ENCODE peak calls at places on chromosomes 2 and 18, in five cellular contexts. One of them, this sample, is unnamed.

GRCh38 chr2:165015052-165015642 is 59.8 kb upstream of the SLC38A11 start:
- DNase-seq in GM12892: peak
- DNase-seq in SK-N-SH: peak
- DNase-seq in HepG2: peak
- DNase-seq in K562: peak
- DNase-seq in this sample: peak

GRCh38 chr18:6650756-6651155 is 78.8 kb upstream of the ARHGAP28 start:
- DNase-seq in K562: no peak
- DNase-seq in GM12892: no peak
- DNase-seq in HepG2: no peak
- DNase-seq in SK-N-SH: no peak
- DNase-seq in this sample: no peak

GRCh38 chr2:147679664-147680502 is 164.9 kb upstream of the ACVR2A start:
- DNase-seq in SK-N-SH: no peak
- DNase-seq in GM12892: no peak
- DNase-seq in K562: no peak
- DNase-seq in HepG2: no peak
- DNase-seq in this sample: no peak

GRCh38 chr18:57437782-57438668 is 2.9 kb downstream of the ONECUT2 start:
- DNase-seq in K562: no peak
- DNase-seq in HepG2: peak
- DNase-seq in GM12892: no peak
- DNase-seq in SK-N-SH: peak
- DNase-seq in this sample: no peak

GRCh38 chr2:28163627-28164279 is 228.9 kb upstream of the FOSL2 start:
- DNase-seq in GM12892: no peak
- DNase-seq in K562: no peak
- DNase-seq in SK-N-SH: peak
- DNase-seq in HepG2: no peak
- DNase-seq in this sample: no peak

GRCh38 chr2:58044145-58044544 is 2.5 kb upstream of the VRK2 start:
- DNase-seq in GM12892: no peak
- DNase-seq in HepG2: no peak
- DNase-seq in SK-N-SH: no peak
- DNase-seq in K562: no peak
- DNase-seq in this sample: no peak

GRCh38 chr2:28901202-28901601 is 6.7 kb downstream of the WDR43 start:
- DNase-seq in SK-N-SH: no peak
- DNase-seq in GM12892: no peak
- DNase-seq in HepG2: no peak
- DNase-seq in K562: no peak
- DNase-seq in this sample: no peak

GRCh38 chr18:55136864-55137263 is 177.6 kb upstream of the CCDC68 start:
- DNase-seq in SK-N-SH: no peak
- DNase-seq in GM12892: no peak
- DNase-seq in K562: no peak
- DNase-seq in HepG2: no peak
- DNase-seq in this sample: no peak

GRCh38 chr2:230326453-230327417 is at the start of gene SP140L:
- DNase-seq in GM12892: peak
- DNase-seq in K562: peak
- DNase-seq in SK-N-SH: no peak
- DNase-seq in HepG2: peak
- DNase-seq in this sample: peak

GRCh38 chr18:11336241-11336640 is 186.9 kb upstream of the PIEZO2 start:
- DNase-seq in K562: no peak
- DNase-seq in SK-N-SH: no peak
- DNase-seq in GM12892: no peak
- DNase-seq in HepG2: no peak
- DNase-seq in this sample: no peak

GRCh38 chr18:6746386-6746960 is 17.0 kb downstream of the ARHGAP28 start:
- DNase-seq in SK-N-SH: no peak
- DNase-seq in HepG2: no peak
- DNase-seq in GM12892: no peak
- DNase-seq in K562: no peak
- DNase-seq in this sample: no peak

GRCh38 chr2:122704109-122704563 is 948.7 kb downstream of the TSN start:
- DNase-seq in K562: no peak
- DNase-seq in SK-N-SH: no peak
- DNase-seq in GM12892: no peak
- DNase-seq in HepG2: no peak
- DNase-seq in this sample: no peak

GRCh38 chr2:210630904-210631560 is 74.6 kb downstream of the CPS1 start:
- DNase-seq in GM12892: no peak
- DNase-seq in HepG2: no peak
- DNase-seq in K562: no peak
- DNase-seq in SK-N-SH: no peak
- DNase-seq in this sample: no peak

GRCh38 chr2:151771599-151772358 is 37.5 kb upstream of the NEB start:
- DNase-seq in HepG2: no peak
- DNase-seq in GM12892: no peak
- DNase-seq in SK-N-SH: no peak
- DNase-seq in K562: no peak
- DNase-seq in this sample: peak

GRCh38 chr2:38439226-38439612 is 62.1 kb upstream of the ATL2 start:
- DNase-seq in SK-N-SH: no peak
- DNase-seq in K562: no peak
- DNase-seq in GM12892: no peak
- DNase-seq in HepG2: no peak
- DNase-seq in this sample: no peak

GRCh38 chr18:5418985-5419495 is 123.5 kb upstream of the ZBTB14 start:
- DNase-seq in K562: no peak
- DNase-seq in GM12892: no peak
- DNase-seq in SK-N-SH: no peak
- DNase-seq in HepG2: no peak
- DNase-seq in this sample: no peak

GRCh38 chr2:206031162-206031784 is 54.7 kb downstream of the INO80D start:
- DNase-seq in K562: no peak
- DNase-seq in HepG2: no peak
- DNase-seq in SK-N-SH: no peak
- DNase-seq in GM12892: no peak
- DNase-seq in this sample: no peak

GRCh38 chr2:10462178-10463083 is 14.3 kb upstream of the ODC1 start:
- DNase-seq in HepG2: no peak
- DNase-seq in K562: no peak
- DNase-seq in GM12892: no peak
- DNase-seq in SK-N-SH: no peak
- DNase-seq in this sample: no peak

GRCh38 chr2:10161961-10162441 is 39.5 kb downstream of the RRM2 start:
- DNase-seq in K562: peak
- DNase-seq in HepG2: no peak
- DNase-seq in SK-N-SH: peak
- DNase-seq in GM12892: no peak
- DNase-seq in this sample: no peak

GRCh38 chr2:240236217-240237111 is 96.0 kb upstream of the OTOS start:
- DNase-seq in GM12892: no peak
- DNase-seq in K562: no peak
- DNase-seq in HepG2: no peak
- DNase-seq in SK-N-SH: peak
- DNase-seq in this sample: no peak

GRCh38 chr18:25058520-25058919 is 293.4 kb downstream of the ZNF521 start:
- DNase-seq in SK-N-SH: no peak
- DNase-seq in GM12892: no peak
- DNase-seq in HepG2: no peak
- DNase-seq in K562: no peak
- DNase-seq in this sample: no peak

GRCh38 chr2:198883604-198884003 is 574.1 kb downstream of the SATB2 start:
- DNase-seq in SK-N-SH: no peak
- DNase-seq in HepG2: no peak
- DNase-seq in K562: no peak
- DNase-seq in GM12892: no peak
- DNase-seq in this sample: no peak

GRCh38 chr2:9990735-9991134 is 39.2 kb downstream of the GRHL1 start:
- DNase-seq in HepG2: no peak
- DNase-seq in GM12892: no peak
- DNase-seq in K562: no peak
- DNase-seq in SK-N-SH: no peak
- DNase-seq in this sample: no peak

GRCh38 chr2:171723724-171724683 is 36.7 kb downstream of the DYNC1I2 start:
- DNase-seq in K562: peak
- DNase-seq in SK-N-SH: peak
- DNase-seq in HepG2: peak
- DNase-seq in GM12892: no peak
- DNase-seq in this sample: no peak

GRCh38 chr18:641224-641623 is 16.2 kb upstream of the TYMS start:
- DNase-seq in GM12892: no peak
- DNase-seq in K562: no peak
- DNase-seq in HepG2: no peak
- DNase-seq in SK-N-SH: no peak
- DNase-seq in this sample: no peak

GRCh38 chr2:216446343-216446742 is 34.1 kb downstream of the SMARCAL1 start:
- DNase-seq in HepG2: no peak
- DNase-seq in GM12892: no peak
- DNase-seq in K562: no peak
- DNase-seq in SK-N-SH: no peak
- DNase-seq in this sample: no peak

GRCh38 chr2:70746076-70746475 is 21.9 kb downstream of the ADD2 start:
- DNase-seq in HepG2: no peak
- DNase-seq in GM12892: no peak
- DNase-seq in K562: no peak
- DNase-seq in SK-N-SH: no peak
- DNase-seq in this sample: no peak

GRCh38 chr2:240568678-240569522 is 616 bp downstream of the RNPEPL1 start:
- DNase-seq in HepG2: no peak
- DNase-seq in GM12892: peak
- DNase-seq in SK-N-SH: peak
- DNase-seq in K562: peak
- DNase-seq in this sample: peak

GRCh38 chr2:32666704-32667103 is 38.9 kb downstream of the TTC27 start:
- DNase-seq in HepG2: no peak
- DNase-seq in GM12892: no peak
- DNase-seq in SK-N-SH: no peak
- DNase-seq in K562: no peak
- DNase-seq in this sample: no peak

GRCh38 chr2:232483296-232483922 is 4.2 kb downstream of the ECEL1 start:
- DNase-seq in K562: no peak
- DNase-seq in HepG2: no peak
- DNase-seq in GM12892: no peak
- DNase-seq in SK-N-SH: no peak
- DNase-seq in this sample: no peak

GRCh38 chr18:79627750-79628294 is 51.8 kb upstream of the CTDP1 start:
- DNase-seq in GM12892: no peak
- DNase-seq in HepG2: no peak
- DNase-seq in SK-N-SH: no peak
- DNase-seq in K562: no peak
- DNase-seq in this sample: no peak

DNA sequence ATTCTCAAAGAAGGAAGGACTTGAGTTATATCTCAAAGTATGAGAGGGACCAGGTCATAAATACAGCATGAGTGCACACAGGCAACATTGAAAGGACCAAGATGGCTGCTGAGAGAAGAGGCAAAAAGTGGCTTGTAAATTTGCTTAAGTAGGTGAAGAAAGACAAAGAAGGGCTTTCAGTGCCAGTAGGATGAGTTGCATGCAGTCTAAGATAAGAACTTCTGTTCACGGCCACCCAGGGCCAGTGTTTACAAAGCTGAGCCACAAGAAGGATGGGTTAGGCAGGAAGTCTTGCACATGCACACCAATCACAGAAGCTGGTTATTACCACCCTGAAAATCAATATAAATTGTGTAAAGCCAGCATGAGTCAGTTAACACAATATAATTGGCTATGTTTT is 3.1 kb upstream of the ABCB11 start:
- DNase-seq in K562: peak
- DNase-seq in GM12892: no peak
- DNase-seq in HepG2: no peak
- DNase-seq in SK-N-SH: no peak
- DNase-seq in this sample: no peak
- TF ChIP-seq TAF1 in K562: no peak
- TF ChIP-seq TAF1 in GM12892: no peak
- TF ChIP-seq TAF1 in HepG2: no peak
- TF ChIP-seq TAF1 in SK-N-SH: no peak
- TF ChIP-seq TAF1 in this sample: no peak

GRCh38 chr2:21008014-21008789 is 35.7 kb downstream of the APOB start:
- DNase-seq in K562: no peak
- DNase-seq in SK-N-SH: no peak
- DNase-seq in GM12892: no peak
- DNase-seq in HepG2: no peak
- DNase-seq in this sample: no peak
- TF ChIP-seq POLR2AphosphoS5 in K562: no peak
- TF ChIP-seq POLR2AphosphoS5 in SK-N-SH: no peak
- TF ChIP-seq POLR2AphosphoS5 in GM12892: no peak
- TF ChIP-seq POLR2AphosphoS5 in HepG2: peak
- TF ChIP-seq POLR2AphosphoS5 in this sample: no peak

GRCh38 chr2:178834086-178834485 is 26.9 kb upstream of the TTN start:
- DNase-seq in SK-N-SH: no peak
- DNase-seq in HepG2: no peak
- DNase-seq in K562: no peak
- DNase-seq in GM12892: no peak
- DNase-seq in this sample: no peak
- TF ChIP-seq TAF1 in SK-N-SH: no peak
- TF ChIP-seq TAF1 in HepG2: no peak
- TF ChIP-seq TAF1 in K562: no peak
- TF ChIP-seq TAF1 in GM12892: no peak
- TF ChIP-seq TAF1 in this sample: no peak

GRCh38 chr18:13574355-13574754 is 152.0 kb downstream of the FAM210A start:
- DNase-seq in HepG2: no peak
- DNase-seq in GM12892: no peak
- DNase-seq in SK-N-SH: no peak
- DNase-seq in K562: no peak
- DNase-seq in this sample: no peak
- TF ChIP-seq POLR2AphosphoS5 in HepG2: no peak
- TF ChIP-seq POLR2AphosphoS5 in GM12892: no peak
- TF ChIP-seq POLR2AphosphoS5 in SK-N-SH: no peak
- TF ChIP-seq POLR2AphosphoS5 in K562: no peak
- TF ChIP-seq POLR2AphosphoS5 in this sample: no peak

This sample was measured in GM12891.